ENCODE peak calls at places on chromosomes 13 and 19, in nine cellular contexts. Q is cardiac muscle cell, E is GM12865, H is PC-3, D is left ventricle myocardium inferior, X is AG09319, S is fibroblast of lung, W is DND-41, U is brain microvascular endothelial cell. L is an unnamed sample.
A peak's percentile ranks its signal among the peaks of the same experiment; 100 is the strongest.

GRCh38 chr13:79805317-79805716 is 324.4 kb downstream of the NDFIP2 start:
- DNase-seq in Q (no peak), H (no peak), D (no peak), W (no peak), U (no peak), X (no peak), E (no peak), S (no peak), L (no peak)

GRCh38 chr19:33234092-33234491 is 8.4 kb upstream of the SLC7A10 start:
- DNase-seq in U (no peak), D (no peak), W (no peak), X (no peak), E (no peak), S (no peak), H (no peak), Q (no peak), L (no peak)

GRCh38 chr19:34448191-34448590 is 20.0 kb downstream of the UBA2 start:
- DNase-seq in X (no peak), U (no peak), Q (no peak), H (no peak), W (no peak), E (no peak), S (no peak), D (no peak), L (no peak)

GRCh38 chr19:14116918-14117578 is 514 bp downstream of the PRKACA start:
- DNase-seq in H (no peak), D (peak; percentile 42), E (no peak), X (no peak), W (peak; percentile 43), U (no peak), S (no peak), Q (no peak), L (peak; percentile 36)

GRCh38 chr13:47044842-47045241 is 148.0 kb upstream of the HTR2A start:
- DNase-seq in S (peak; percentile 25), U (no peak), E (no peak), X (no peak), W (no peak), Q (no peak), H (no peak), D (no peak), L (no peak)

GRCh38 chr13:32297206-32297605 is 18.0 kb downstream of the ZAR1L start:
- DNase-seq in Q (no peak), X (no peak), D (no peak), U (no peak), W (no peak), E (no peak), S (no peak), H (no peak), L (no peak)

GRCh38 chr19:35167251-35168119 is 12.9 kb downstream of the FXYD5 start:
- DNase-seq in H (no peak), Q (no peak), E (no peak), U (no peak), X (no peak), D (no peak), W (no peak), S (no peak), L (no peak)

GRCh38 chr13:100039740-100040139 is 49.2 kb upstream of the PCCA start:
- DNase-seq in S (no peak), D (no peak), U (peak; percentile 33), E (no peak), W (no peak), H (peak; percentile 53), Q (peak; percentile 17), X (no peak), L (no peak)

GRCh38 chr13:113207890-113208423 is 512 bp downstream of the PCID2 start:
- DNase-seq in W (peak; percentile 23), D (peak; percentile 35), H (peak; percentile 22), U (peak; percentile 37), E (peak; percentile 38), Q (peak; percentile 60), X (no peak), S (peak; percentile 54), L (no peak)

DNA sequence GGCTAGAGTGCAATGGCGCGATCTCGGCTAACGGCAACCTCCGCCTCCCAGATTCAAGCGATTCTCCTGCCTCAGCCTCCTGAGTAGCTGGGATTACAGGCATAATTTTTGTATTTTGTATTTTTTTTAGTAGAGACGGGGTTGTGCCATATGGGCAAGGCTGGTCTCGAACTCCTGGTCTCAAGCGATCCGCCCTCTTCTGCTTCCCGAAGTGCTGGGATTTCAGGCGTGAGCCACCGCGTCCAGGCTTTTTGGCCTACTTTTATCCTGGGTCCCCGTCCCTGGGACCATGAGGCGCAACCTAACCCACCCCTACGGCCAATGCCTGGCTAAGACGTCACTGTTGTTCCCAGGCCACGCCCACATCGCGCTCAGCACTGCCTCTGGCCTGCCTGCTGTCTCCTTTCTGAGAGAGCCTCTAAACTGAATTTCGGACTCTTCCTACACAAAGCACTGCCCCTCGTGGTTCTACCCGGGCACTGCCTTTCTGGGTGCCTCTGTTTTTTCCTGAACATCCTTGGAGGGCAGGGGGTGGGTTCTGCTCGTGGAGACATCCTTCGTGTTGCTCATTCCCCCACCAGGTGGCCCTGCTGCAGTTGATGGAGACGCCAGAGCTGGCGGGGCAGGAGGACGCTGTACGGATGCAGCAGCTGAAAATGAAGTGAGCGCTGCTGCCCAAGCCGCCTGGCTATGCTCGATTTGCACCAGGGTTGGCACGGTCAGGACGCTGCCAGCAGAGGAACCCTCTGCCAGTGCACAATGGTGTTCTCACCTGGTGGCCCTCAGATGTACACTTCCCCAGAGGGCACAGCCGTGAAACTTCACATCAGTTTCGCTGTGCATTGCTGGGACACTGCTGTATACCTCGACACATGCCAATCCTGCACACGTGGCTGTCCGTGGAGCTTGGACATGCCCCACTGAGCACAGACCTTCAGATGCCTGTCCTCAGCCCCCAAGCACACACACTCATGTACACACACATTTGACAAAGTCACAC is 2.0 kb downstream of the REX1BD start:
- DNase-seq in U (peak; percentile 56), S (peak; percentile 47), X (no peak), E (peak; percentile 41), D (no peak), H (no peak), W (peak; percentile 25), Q (peak; percentile 92), L (no peak)
- TF ChIP-seq CTCF in U (peak; percentile 68), S (no peak), X (peak; percentile 43), E (peak; percentile 16), D (no peak), H (no peak), W (peak; percentile 29), Q (peak; percentile 39), L (no peak)

DNA sequence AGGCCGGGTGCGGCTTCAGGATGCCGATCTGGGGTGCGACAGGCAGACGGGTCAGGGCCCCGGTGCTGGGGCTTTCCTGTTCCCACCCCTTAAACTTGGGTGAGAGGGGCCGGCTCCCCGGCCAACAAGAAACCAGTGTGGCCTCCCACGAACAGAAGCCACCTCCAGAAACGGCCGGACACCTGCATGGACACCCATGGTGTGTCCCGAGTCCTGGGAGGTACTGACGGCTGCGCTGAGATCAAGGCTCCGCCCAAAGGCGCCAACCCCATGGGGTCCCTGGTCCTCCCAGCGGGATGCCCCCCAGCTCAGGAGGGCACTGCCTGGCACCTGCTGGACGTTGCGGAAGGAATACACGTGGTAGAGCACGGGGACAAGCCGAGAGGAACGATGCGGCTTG is 11.5 kb downstream of the POLRMT start:
- DNase-seq in D (no peak), S (no peak), U (no peak), Q (no peak), H (no peak), E (no peak), W (no peak), X (no peak), L (no peak)
- TF ChIP-seq CTCF in D (no peak), S (no peak), U (no peak), Q (no peak), H (no peak), E (no peak), W (no peak), X (no peak), L (no peak)

GRCh38 chr13:28318418-28318995 is 176.4 kb downstream of the FLT1 start:
- DNase-seq in W (no peak), U (no peak), D (no peak), H (no peak), X (no peak), Q (no peak), E (no peak), S (no peak), L (no peak)

GRCh38 chr13:28316841-28317240 is 178.1 kb downstream of the FLT1 start:
- DNase-seq in D (no peak), X (no peak), E (no peak), W (no peak), Q (no peak), S (no peak), H (no peak), U (no peak), L (no peak)

GRCh38 chr13:28316129-28316528 is 177.8 kb downstream of the PAN3 start:
- DNase-seq in Q (no peak), S (no peak), D (no peak), H (no peak), W (no peak), U (no peak), E (no peak), X (no peak), L (no peak)

GRCh38 chr13:28314879-28315278 is 176.5 kb downstream of the PAN3 start:
- DNase-seq in D (no peak), E (no peak), W (no peak), X (no peak), Q (no peak), S (no peak), H (no peak), U (no peak), L (no peak)

DNA sequence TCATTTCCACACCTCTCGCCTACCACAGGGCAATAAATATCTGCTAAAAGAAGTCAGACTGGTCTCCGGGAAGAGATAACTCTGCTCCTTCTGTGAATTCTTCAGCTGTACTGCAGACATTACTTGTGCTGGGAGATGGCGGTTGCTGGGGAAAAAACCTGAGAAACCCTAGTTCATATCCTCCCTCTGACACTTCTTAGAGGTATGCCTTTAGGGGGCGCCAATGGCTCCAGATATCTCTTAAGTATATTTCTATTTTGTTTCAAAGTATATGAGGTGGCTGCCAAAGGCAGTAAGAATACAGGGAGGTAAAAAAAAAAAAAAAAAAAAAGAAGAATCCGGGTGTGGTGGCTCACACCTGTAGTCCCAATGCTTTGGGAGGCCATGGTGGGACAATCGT is 175.2 kb downstream of the PAN3 start:
- DNase-seq in E (peak; percentile 41), X (no peak), D (no peak), W (peak; percentile 38), U (peak; percentile 47), H (no peak), S (peak; percentile 55), Q (no peak), L (peak; percentile 43)
- TF ChIP-seq CTCF in E (no peak), X (peak; percentile 40), D (peak; percentile 24), W (peak; percentile 55), U (peak; percentile 63), H (peak; percentile 34), S (peak; percentile 24), Q (peak; percentile 50), L (peak; percentile 21)

GRCh38 chr19:15161028-15161984 is 39.5 kb downstream of the NOTCH3 start:
- DNase-seq in Q (no peak), H (peak; percentile 51), D (no peak), E (peak; percentile 67), X (no peak), W (peak; percentile 30), U (no peak), S (no peak), L (peak; percentile 76)
- TF ChIP-seq CTCF in Q (peak; percentile 36), H (peak; percentile 79), D (peak; percentile 43), E (peak; percentile 71), X (peak; percentile 49), W (peak; percentile 51), U (peak; percentile 57), S (peak; percentile 32), L (peak; percentile 60)

DNA sequence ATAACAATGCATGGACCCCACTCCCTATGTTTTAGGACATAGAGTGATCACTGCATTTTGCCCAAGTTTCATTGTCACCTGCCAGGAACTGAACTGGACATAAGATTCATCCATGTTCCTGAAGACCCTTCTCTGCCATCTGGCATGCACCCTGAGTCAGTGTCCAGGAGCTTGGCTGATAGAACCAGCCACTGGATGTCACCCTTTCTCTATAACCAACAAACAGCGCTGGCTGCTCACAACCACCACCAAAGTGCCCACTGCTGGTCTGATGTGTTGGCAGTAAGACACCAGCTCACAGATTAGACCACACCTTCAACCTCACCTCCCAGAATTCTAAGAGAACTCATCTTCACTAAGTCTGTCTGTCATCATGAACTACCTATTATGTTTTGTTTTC is 333.4 kb downstream of the ITGBL1 start:
- DNase-seq in D (peak; percentile 19), X (peak; percentile 4), E (peak; percentile 27), U (peak; percentile 43), W (peak; percentile 4), Q (peak; percentile 61), S (peak; percentile 27), H (peak; percentile 59), L (no peak)
- TF ChIP-seq CTCF in D (peak; percentile 64), X (peak; percentile 52), E (no peak), U (peak; percentile 79), W (peak; percentile 23), Q (no peak), S (peak; percentile 30), H (peak; percentile 65), L (no peak)